ENCODE peak calls at places on chromosomes 7 and 10, in six cellular contexts. N is HEK293T, Q is HCT116, B is GM12878, H is H1, O is K562. E is an unnamed sample.

GRCh38 chr7:30932562-30932961 is 20.9 kb downstream of the AQP1 start:
- DNase-seq in Q (no peak), B (no peak), N (no peak), H (no peak), O (peak), E (no peak)

GRCh38 chr10:118979661-118980060 is 49.9 kb upstream of the NANOS1 start:
- DNase-seq in O (no peak), H (no peak), B (no peak), N (no peak), Q (no peak), E (no peak)

GRCh38 chr7:43431020-43431595 is 151.8 kb upstream of the STK17A start:
- DNase-seq in O (no peak), N (no peak), B (no peak), Q (no peak), H (no peak), E (no peak)

GRCh38 chr10:84600947-84601346 is 272.6 kb downstream of the CCSER2 start:
- DNase-seq in N (no peak), Q (no peak), O (no peak), B (no peak), H (no peak), E (no peak)

GRCh38 chr7:135862586-135863361 is 114.2 kb upstream of the FAM180A start:
- DNase-seq in N (no peak), O (no peak), H (no peak), B (no peak), Q (no peak), E (no peak)

GRCh38 chr7:122942059-122942458 is 53.4 kb downstream of the TAS2R16 start:
- DNase-seq in H (no peak), N (no peak), B (no peak), O (no peak), Q (no peak), E (no peak)

GRCh38 chr10:26621889-26622681 is 75.4 kb upstream of the PDSS1 start:
- DNase-seq in Q (no peak), N (peak), H (no peak), O (no peak), B (no peak), E (peak)

GRCh38 chr7:56105508-56105907 is 768 bp downstream of the CHCHD2 start:
- DNase-seq in N (no peak), Q (peak), B (no peak), O (no peak), H (no peak), E (no peak)

GRCh38 chr7:41287559-41288335 is 415.1 kb downstream of the INHBA start:
- DNase-seq in O (no peak), Q (no peak), H (peak), B (no peak), N (no peak), E (peak)

GRCh38 chr7:66306243-66306642 is 101.1 kb downstream of the TPST1 start:
- DNase-seq in N (no peak), B (no peak), O (no peak), H (no peak), Q (peak), E (no peak)

GRCh38 chr7:66308411-66308810 is 103.3 kb downstream of the TPST1 start:
- DNase-seq in N (no peak), Q (no peak), B (no peak), H (no peak), O (no peak), E (no peak)

GRCh38 chr7:66304536-66304935 is 99.4 kb downstream of the TPST1 start:
- DNase-seq in B (no peak), Q (no peak), N (no peak), O (no peak), H (no peak), E (no peak)

GRCh38 chr7:66310620-66311019 is 105.5 kb downstream of the TPST1 start:
- DNase-seq in Q (no peak), O (no peak), B (no peak), N (no peak), H (no peak), E (no peak)

GRCh38 chr7:66307591-66308215 is 102.6 kb downstream of the TPST1 start:
- DNase-seq in O (no peak), H (no peak), N (no peak), Q (no peak), B (no peak), E (no peak)
- TF ChIP-seq SP1 in O (no peak), H (no peak), N (no peak), Q (peak), B (no peak), E (no peak)

GRCh38 chr10:120946497-120946896 is 95.3 kb downstream of the WDR11 start:
- DNase-seq in H (no peak), N (no peak), B (no peak), Q (no peak), O (no peak), E (no peak)

GRCh38 chr10:120951288-120951687 is 100.1 kb downstream of the WDR11 start:
- DNase-seq in O (no peak), B (no peak), H (no peak), Q (no peak), N (no peak), E (no peak)

GRCh38 chr10:120949511-120950102 is 98.4 kb downstream of the WDR11 start:
- DNase-seq in N (no peak), Q (no peak), O (no peak), B (no peak), H (no peak), E (peak)

GRCh38 chr10:120950103-120950561 is 99.0 kb downstream of the WDR11 start:
- DNase-seq in B (no peak), Q (no peak), N (peak), O (no peak), H (no peak), E (peak)

GRCh38 chr10:120948889-120949382 is 97.8 kb downstream of the WDR11 start:
- DNase-seq in N (peak), O (peak), H (peak), B (no peak), Q (peak), E (peak)
- TF ChIP-seq SP1 in N (no peak), O (no peak), H (no peak), B (no peak), Q (no peak), E (no peak)

GRCh38 chr10:69224862-69225657 is 4.9 kb downstream of the HKDC1 start:
- DNase-seq in N (no peak), H (no peak), B (no peak), Q (no peak), O (no peak), E (no peak)

GRCh38 chr10:69220510-69220909 is 378 bp downstream of the HKDC1 start:
- DNase-seq in Q (no peak), O (no peak), N (no peak), B (no peak), H (no peak), E (no peak)

GRCh38 chr10:69223028-69223342 is 2.9 kb downstream of the HKDC1 start:
- DNase-seq in H (no peak), Q (no peak), N (no peak), B (no peak), O (no peak), E (no peak)

GRCh38 chr10:69220041-69220451 is at the start of gene HKDC1:
- DNase-seq in H (no peak), Q (no peak), N (no peak), O (no peak), B (no peak), E (no peak)

DNA sequence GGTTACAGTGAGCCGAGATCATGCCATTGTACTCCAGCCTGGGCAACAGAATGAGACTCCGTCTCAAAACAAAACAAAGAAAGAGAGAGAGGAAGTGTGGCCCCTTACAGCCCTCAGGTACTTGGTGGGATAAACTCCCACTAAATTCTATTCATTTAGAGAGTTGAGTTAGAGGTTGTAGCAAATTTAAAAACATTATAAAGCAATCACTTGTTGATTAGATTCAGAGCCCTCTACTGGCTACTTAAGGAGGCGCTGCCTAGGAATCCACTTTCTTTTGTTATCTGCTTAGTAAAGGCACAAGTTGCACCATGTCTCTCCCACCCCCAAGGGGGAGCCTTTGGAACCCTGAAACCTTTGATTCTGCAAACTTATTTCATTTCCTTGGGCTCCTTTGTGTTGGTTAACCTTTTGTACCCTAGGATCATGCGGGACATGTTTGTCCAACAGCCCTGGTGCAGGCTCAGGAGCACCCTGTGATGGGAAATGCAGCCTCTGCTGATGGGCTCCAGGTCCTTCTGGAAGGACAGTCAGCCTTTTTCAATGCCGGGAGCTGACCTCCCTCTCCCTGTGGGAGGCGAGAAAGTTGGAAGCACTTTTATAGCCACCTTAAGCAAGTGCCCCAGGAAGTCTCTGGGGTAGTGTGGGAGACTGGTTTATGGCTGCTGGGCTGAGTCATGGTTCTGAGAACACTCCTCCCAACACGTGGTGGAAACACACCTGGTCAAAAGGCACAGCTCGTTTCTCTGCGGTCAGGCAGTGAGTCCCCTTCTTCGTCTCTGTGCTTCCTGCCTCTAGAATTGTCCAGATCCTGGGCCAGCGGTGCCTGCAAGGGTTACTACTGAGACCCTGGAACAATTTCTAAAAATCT is 2.3 kb downstream of the HKDC1 start:
- DNase-seq in N (peak), O (peak), Q (peak), H (peak), B (peak), E (peak)
- TF ChIP-seq SP1 in N (no peak), O (peak), Q (peak), H (no peak), B (peak), E (no peak)

DNA sequence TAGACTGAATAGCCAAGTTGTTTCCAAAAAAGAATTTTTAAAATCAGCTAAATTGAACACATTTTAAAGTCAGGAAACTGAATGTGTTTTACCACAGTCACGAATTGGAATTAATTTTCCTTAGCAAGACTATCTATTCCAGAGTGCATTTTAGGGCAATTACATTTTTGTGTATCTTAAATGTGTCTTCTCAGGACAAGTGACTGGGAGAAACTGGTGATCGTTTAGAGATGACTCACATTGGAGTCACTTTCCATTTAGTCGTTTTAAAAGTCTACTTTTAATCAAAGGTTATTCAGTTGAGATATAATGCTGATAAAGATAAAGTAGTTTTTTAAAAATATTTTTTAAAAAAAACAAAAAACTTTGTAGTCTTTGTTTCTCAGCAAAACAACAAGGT is 191.7 kb upstream of the SLC26A5 start:
- DNase-seq in Q (no peak), N (no peak), O (no peak), B (no peak), H (no peak), E (no peak)
- TF ChIP-seq SP1 in Q (no peak), N (no peak), O (no peak), B (no peak), H (no peak), E (no peak)

GRCh38 chr10:95457319-95457886 is 103.8 kb downstream of the SORBS1 start:
- DNase-seq in O (no peak), Q (no peak), H (no peak), N (no peak), B (no peak), E (no peak)
- TF ChIP-seq SP1 in O (no peak), Q (no peak), H (no peak), N (no peak), B (no peak), E (no peak)

GRCh38 chr7:20791523-20791879 is 4.8 kb upstream of the SP8 start:
- DNase-seq in O (no peak), H (no peak), Q (no peak), B (no peak), N (no peak), E (no peak)
- TF ChIP-seq SP1 in O (no peak), H (peak), Q (no peak), B (no peak), N (no peak), E (no peak)

DNA sequence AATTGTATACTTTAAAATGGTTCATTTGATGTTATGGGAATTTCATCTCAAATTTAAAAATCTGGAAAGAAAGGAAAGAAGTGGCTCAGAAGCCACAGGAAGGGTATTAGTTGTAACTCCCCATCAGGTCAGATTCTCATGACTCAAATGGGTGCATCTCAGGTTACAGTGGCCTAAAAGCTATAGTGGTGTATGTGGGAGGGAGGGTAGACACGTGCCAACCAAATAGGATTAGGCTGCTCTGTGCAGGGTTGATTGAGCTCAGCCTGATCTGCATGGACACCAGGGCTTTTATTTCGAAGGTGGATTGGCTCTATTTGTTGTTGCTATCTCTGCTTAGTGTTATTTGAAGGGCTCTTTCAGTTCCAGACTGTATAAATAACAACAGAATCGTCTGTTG is 121.5 kb upstream of the PRR15 start:
- DNase-seq in O (no peak), B (no peak), N (peak), H (no peak), Q (peak), E (no peak)
- TF ChIP-seq SP1 in O (no peak), B (no peak), N (no peak), H (no peak), Q (no peak), E (no peak)

DNA sequence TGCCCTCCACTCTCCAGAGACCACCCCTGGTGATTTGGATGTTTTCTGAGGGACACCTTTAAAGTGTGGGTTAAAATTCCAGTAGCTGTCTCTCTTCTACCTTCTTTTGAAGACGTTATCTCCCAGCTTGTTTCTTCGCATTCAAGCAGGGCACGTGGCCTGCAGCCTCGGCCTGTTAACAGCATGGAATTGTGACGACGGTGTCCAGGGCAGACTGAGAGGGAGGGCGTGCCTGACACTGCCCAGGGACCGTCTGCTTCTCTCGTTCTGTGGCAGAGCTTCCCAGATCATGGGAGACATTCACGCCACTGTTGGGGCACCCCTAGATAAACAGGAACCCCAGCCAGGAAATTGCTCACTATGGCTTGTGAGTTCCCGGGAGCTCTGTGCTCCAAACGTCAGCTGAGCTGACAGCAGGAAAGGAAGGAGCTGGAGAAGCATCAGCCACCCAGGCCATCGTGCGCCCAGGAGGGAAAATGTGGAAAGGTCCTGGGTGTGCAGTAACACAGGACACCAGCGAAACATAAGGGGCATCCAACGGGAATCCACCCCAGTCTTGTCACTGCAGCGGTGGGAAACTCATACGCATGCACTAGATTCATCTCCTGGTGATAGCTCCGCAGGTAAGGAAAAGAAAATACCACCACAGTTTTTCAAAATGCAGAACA is 41.1 kb upstream of the RBM33 start:
- DNase-seq in O (no peak), Q (no peak), B (no peak), H (no peak), N (no peak), E (no peak)
- TF ChIP-seq SP1 in O (no peak), Q (no peak), B (no peak), H (no peak), N (no peak), E (no peak)

E was measured in WTC11.